ENCODE peak calls at places on chromosomes 13 and 19, in seven cellular contexts. One of them, this sample, is unnamed.

GRCh38 chr13:60727140-60727539 is 330.1 kb downstream of the TDRD3 start:
- DNase-seq in naive thymus-derived CD8-positive, alpha-beta T cell: no peak
- DNase-seq in stimulated activated CD4-positive, alpha-beta T cell treated with anti-CD3 and anti-CD28 coated beads, TNF-alpha, amount 100 ng/mL, for 4 hours: no peak
- DNase-seq in SW 1271: no peak
- DNase-seq in stimulated activated CD8-positive, alpha-beta memory T cell treated with anti-CD3 and anti-CD28 coated beads, Interleukin-4, amount 100 ng/mL, for 4 hours: no peak
- DNase-seq in fibroblast of gingiva: no peak
- DNase-seq in kidney tubule cell: no peak
- DNase-seq in this sample: no peak

GRCh38 chr19:28898279-28898678 is 314.7 kb downstream of the UQCRFS1 start:
- DNase-seq in SW 1271: no peak
- DNase-seq in naive thymus-derived CD8-positive, alpha-beta T cell: no peak
- DNase-seq in kidney tubule cell: no peak
- DNase-seq in stimulated activated CD8-positive, alpha-beta memory T cell treated with anti-CD3 and anti-CD28 coated beads, Interleukin-4, amount 100 ng/mL, for 4 hours: no peak
- DNase-seq in fibroblast of gingiva: peak
- DNase-seq in stimulated activated CD4-positive, alpha-beta T cell treated with anti-CD3 and anti-CD28 coated beads, TNF-alpha, amount 100 ng/mL, for 4 hours: no peak
- DNase-seq in this sample: no peak

GRCh38 chr19:18053571-18054219 is 33.0 kb downstream of the IL12RB1 start:
- DNase-seq in stimulated activated CD4-positive, alpha-beta T cell treated with anti-CD3 and anti-CD28 coated beads, TNF-alpha, amount 100 ng/mL, for 4 hours: no peak
- DNase-seq in kidney tubule cell: peak
- DNase-seq in stimulated activated CD8-positive, alpha-beta memory T cell treated with anti-CD3 and anti-CD28 coated beads, Interleukin-4, amount 100 ng/mL, for 4 hours: no peak
- DNase-seq in fibroblast of gingiva: peak
- DNase-seq in naive thymus-derived CD8-positive, alpha-beta T cell: no peak
- DNase-seq in SW 1271: no peak
- DNase-seq in this sample: no peak

GRCh38 chr13:101970339-101970738 is 431.5 kb downstream of the FGF14 start:
- DNase-seq in naive thymus-derived CD8-positive, alpha-beta T cell: no peak
- DNase-seq in stimulated activated CD8-positive, alpha-beta memory T cell treated with anti-CD3 and anti-CD28 coated beads, Interleukin-4, amount 100 ng/mL, for 4 hours: no peak
- DNase-seq in kidney tubule cell: no peak
- DNase-seq in fibroblast of gingiva: no peak
- DNase-seq in stimulated activated CD4-positive, alpha-beta T cell treated with anti-CD3 and anti-CD28 coated beads, TNF-alpha, amount 100 ng/mL, for 4 hours: no peak
- DNase-seq in SW 1271: no peak
- DNase-seq in this sample: no peak

GRCh38 chr13:41059466-41059865 is 1.8 kb upstream of the WBP4 start:
- DNase-seq in stimulated activated CD8-positive, alpha-beta memory T cell treated with anti-CD3 and anti-CD28 coated beads, Interleukin-4, amount 100 ng/mL, for 4 hours: no peak
- DNase-seq in naive thymus-derived CD8-positive, alpha-beta T cell: no peak
- DNase-seq in kidney tubule cell: no peak
- DNase-seq in fibroblast of gingiva: no peak
- DNase-seq in stimulated activated CD4-positive, alpha-beta T cell treated with anti-CD3 and anti-CD28 coated beads, TNF-alpha, amount 100 ng/mL, for 4 hours: no peak
- DNase-seq in SW 1271: peak
- DNase-seq in this sample: no peak

GRCh38 chr19:33394006-33394722 is 20.7 kb downstream of the CEBPG start:
- DNase-seq in fibroblast of gingiva: peak
- DNase-seq in stimulated activated CD4-positive, alpha-beta T cell treated with anti-CD3 and anti-CD28 coated beads, TNF-alpha, amount 100 ng/mL, for 4 hours: no peak
- DNase-seq in SW 1271: no peak
- DNase-seq in naive thymus-derived CD8-positive, alpha-beta T cell: no peak
- DNase-seq in kidney tubule cell: peak
- DNase-seq in stimulated activated CD8-positive, alpha-beta memory T cell treated with anti-CD3 and anti-CD28 coated beads, Interleukin-4, amount 100 ng/mL, for 4 hours: no peak
- DNase-seq in this sample: no peak

GRCh38 chr19:49502866-49503581 is 6.8 kb downstream of the RPS11 start:
- DNase-seq in SW 1271: peak
- DNase-seq in fibroblast of gingiva: peak
- DNase-seq in stimulated activated CD4-positive, alpha-beta T cell treated with anti-CD3 and anti-CD28 coated beads, TNF-alpha, amount 100 ng/mL, for 4 hours: no peak
- DNase-seq in stimulated activated CD8-positive, alpha-beta memory T cell treated with anti-CD3 and anti-CD28 coated beads, Interleukin-4, amount 100 ng/mL, for 4 hours: no peak
- DNase-seq in kidney tubule cell: peak
- DNase-seq in naive thymus-derived CD8-positive, alpha-beta T cell: no peak
- DNase-seq in this sample: no peak

GRCh38 chr13:112971288-112971643 is 2.3 kb downstream of the MCF2L start:
- DNase-seq in stimulated activated CD4-positive, alpha-beta T cell treated with anti-CD3 and anti-CD28 coated beads, TNF-alpha, amount 100 ng/mL, for 4 hours: no peak
- DNase-seq in kidney tubule cell: no peak
- DNase-seq in naive thymus-derived CD8-positive, alpha-beta T cell: no peak
- DNase-seq in fibroblast of gingiva: no peak
- DNase-seq in stimulated activated CD8-positive, alpha-beta memory T cell treated with anti-CD3 and anti-CD28 coated beads, Interleukin-4, amount 100 ng/mL, for 4 hours: no peak
- DNase-seq in SW 1271: no peak
- DNase-seq in this sample: no peak

GRCh38 chr19:50537769-50538230 is 24.1 kb upstream of the ASPDH start:
- DNase-seq in stimulated activated CD4-positive, alpha-beta T cell treated with anti-CD3 and anti-CD28 coated beads, TNF-alpha, amount 100 ng/mL, for 4 hours: no peak
- DNase-seq in kidney tubule cell: peak
- DNase-seq in naive thymus-derived CD8-positive, alpha-beta T cell: peak
- DNase-seq in fibroblast of gingiva: peak
- DNase-seq in SW 1271: peak
- DNase-seq in stimulated activated CD8-positive, alpha-beta memory T cell treated with anti-CD3 and anti-CD28 coated beads, Interleukin-4, amount 100 ng/mL, for 4 hours: peak
- DNase-seq in this sample: peak

GRCh38 chr19:16160943-16161560 is 12.3 kb downstream of the CIB3 start:
- DNase-seq in naive thymus-derived CD8-positive, alpha-beta T cell: no peak
- DNase-seq in SW 1271: peak
- DNase-seq in kidney tubule cell: peak
- DNase-seq in stimulated activated CD8-positive, alpha-beta memory T cell treated with anti-CD3 and anti-CD28 coated beads, Interleukin-4, amount 100 ng/mL, for 4 hours: no peak
- DNase-seq in fibroblast of gingiva: no peak
- DNase-seq in stimulated activated CD4-positive, alpha-beta T cell treated with anti-CD3 and anti-CD28 coated beads, TNF-alpha, amount 100 ng/mL, for 4 hours: no peak
- DNase-seq in this sample: no peak

GRCh38 chr13:51154029-51154555 is 43.0 kb upstream of the C13orf42 start:
- DNase-seq in stimulated activated CD4-positive, alpha-beta T cell treated with anti-CD3 and anti-CD28 coated beads, TNF-alpha, amount 100 ng/mL, for 4 hours: no peak
- DNase-seq in naive thymus-derived CD8-positive, alpha-beta T cell: no peak
- DNase-seq in fibroblast of gingiva: peak
- DNase-seq in stimulated activated CD8-positive, alpha-beta memory T cell treated with anti-CD3 and anti-CD28 coated beads, Interleukin-4, amount 100 ng/mL, for 4 hours: no peak
- DNase-seq in kidney tubule cell: no peak
- DNase-seq in SW 1271: no peak
- DNase-seq in this sample: peak

GRCh38 chr19:53463263-53463662 is 4.3 kb upstream of the ZNF813 start:
- DNase-seq in fibroblast of gingiva: no peak
- DNase-seq in SW 1271: no peak
- DNase-seq in stimulated activated CD4-positive, alpha-beta T cell treated with anti-CD3 and anti-CD28 coated beads, TNF-alpha, amount 100 ng/mL, for 4 hours: no peak
- DNase-seq in stimulated activated CD8-positive, alpha-beta memory T cell treated with anti-CD3 and anti-CD28 coated beads, Interleukin-4, amount 100 ng/mL, for 4 hours: no peak
- DNase-seq in naive thymus-derived CD8-positive, alpha-beta T cell: no peak
- DNase-seq in kidney tubule cell: no peak
- DNase-seq in this sample: no peak

GRCh38 chr13:52615817-52616216 is 26.4 kb upstream of the HNRNPA1L2 start:
- DNase-seq in kidney tubule cell: no peak
- DNase-seq in stimulated activated CD4-positive, alpha-beta T cell treated with anti-CD3 and anti-CD28 coated beads, TNF-alpha, amount 100 ng/mL, for 4 hours: no peak
- DNase-seq in stimulated activated CD8-positive, alpha-beta memory T cell treated with anti-CD3 and anti-CD28 coated beads, Interleukin-4, amount 100 ng/mL, for 4 hours: no peak
- DNase-seq in fibroblast of gingiva: no peak
- DNase-seq in naive thymus-derived CD8-positive, alpha-beta T cell: no peak
- DNase-seq in SW 1271: no peak
- DNase-seq in this sample: no peak

GRCh38 chr19:1223018-1223855 is 14.6 kb downstream of the CBARP start:
- DNase-seq in fibroblast of gingiva: peak
- DNase-seq in stimulated activated CD4-positive, alpha-beta T cell treated with anti-CD3 and anti-CD28 coated beads, TNF-alpha, amount 100 ng/mL, for 4 hours: no peak
- DNase-seq in stimulated activated CD8-positive, alpha-beta memory T cell treated with anti-CD3 and anti-CD28 coated beads, Interleukin-4, amount 100 ng/mL, for 4 hours: no peak
- DNase-seq in naive thymus-derived CD8-positive, alpha-beta T cell: no peak
- DNase-seq in SW 1271: peak
- DNase-seq in kidney tubule cell: peak
- DNase-seq in this sample: no peak

GRCh38 chr13:23947893-23948292 is 50.6 kb upstream of the C1QTNF9B start:
- DNase-seq in fibroblast of gingiva: no peak
- DNase-seq in stimulated activated CD8-positive, alpha-beta memory T cell treated with anti-CD3 and anti-CD28 coated beads, Interleukin-4, amount 100 ng/mL, for 4 hours: no peak
- DNase-seq in SW 1271: no peak
- DNase-seq in kidney tubule cell: no peak
- DNase-seq in naive thymus-derived CD8-positive, alpha-beta T cell: no peak
- DNase-seq in stimulated activated CD4-positive, alpha-beta T cell treated with anti-CD3 and anti-CD28 coated beads, TNF-alpha, amount 100 ng/mL, for 4 hours: no peak
- DNase-seq in this sample: no peak

GRCh38 chr13:31172535-31172934 is 10.8 kb upstream of the HSPH1 start:
- DNase-seq in fibroblast of gingiva: peak
- DNase-seq in naive thymus-derived CD8-positive, alpha-beta T cell: no peak
- DNase-seq in stimulated activated CD8-positive, alpha-beta memory T cell treated with anti-CD3 and anti-CD28 coated beads, Interleukin-4, amount 100 ng/mL, for 4 hours: no peak
- DNase-seq in stimulated activated CD4-positive, alpha-beta T cell treated with anti-CD3 and anti-CD28 coated beads, TNF-alpha, amount 100 ng/mL, for 4 hours: no peak
- DNase-seq in kidney tubule cell: peak
- DNase-seq in SW 1271: peak
- DNase-seq in this sample: no peak

GRCh38 chr13:74073231-74073630 is 61.0 kb downstream of the KLF12 start:
- DNase-seq in fibroblast of gingiva: no peak
- DNase-seq in stimulated activated CD8-positive, alpha-beta memory T cell treated with anti-CD3 and anti-CD28 coated beads, Interleukin-4, amount 100 ng/mL, for 4 hours: no peak
- DNase-seq in kidney tubule cell: no peak
- DNase-seq in naive thymus-derived CD8-positive, alpha-beta T cell: no peak
- DNase-seq in stimulated activated CD4-positive, alpha-beta T cell treated with anti-CD3 and anti-CD28 coated beads, TNF-alpha, amount 100 ng/mL, for 4 hours: no peak
- DNase-seq in SW 1271: no peak
- DNase-seq in this sample: no peak

GRCh38 chr19:34428549-34429285 is 536 bp downstream of the UBA2 start:
- DNase-seq in fibroblast of gingiva: peak
- DNase-seq in SW 1271: no peak
- DNase-seq in kidney tubule cell: peak
- DNase-seq in stimulated activated CD8-positive, alpha-beta memory T cell treated with anti-CD3 and anti-CD28 coated beads, Interleukin-4, amount 100 ng/mL, for 4 hours: no peak
- DNase-seq in stimulated activated CD4-positive, alpha-beta T cell treated with anti-CD3 and anti-CD28 coated beads, TNF-alpha, amount 100 ng/mL, for 4 hours: peak
- DNase-seq in naive thymus-derived CD8-positive, alpha-beta T cell: peak
- DNase-seq in this sample: no peak

GRCh38 chr19:15291089-15291488 is 41.2 kb downstream of the BRD4 start:
- DNase-seq in stimulated activated CD4-positive, alpha-beta T cell treated with anti-CD3 and anti-CD28 coated beads, TNF-alpha, amount 100 ng/mL, for 4 hours: no peak
- DNase-seq in SW 1271: no peak
- DNase-seq in kidney tubule cell: peak
- DNase-seq in naive thymus-derived CD8-positive, alpha-beta T cell: no peak
- DNase-seq in stimulated activated CD8-positive, alpha-beta memory T cell treated with anti-CD3 and anti-CD28 coated beads, Interleukin-4, amount 100 ng/mL, for 4 hours: no peak
- DNase-seq in fibroblast of gingiva: no peak
- DNase-seq in this sample: no peak

GRCh38 chr19:15432018-15432494 is 13.3 kb upstream of the AKAP8L start:
- DNase-seq in SW 1271: no peak
- DNase-seq in stimulated activated CD8-positive, alpha-beta memory T cell treated with anti-CD3 and anti-CD28 coated beads, Interleukin-4, amount 100 ng/mL, for 4 hours: no peak
- DNase-seq in fibroblast of gingiva: no peak
- DNase-seq in kidney tubule cell: no peak
- DNase-seq in naive thymus-derived CD8-positive, alpha-beta T cell: no peak
- DNase-seq in stimulated activated CD4-positive, alpha-beta T cell treated with anti-CD3 and anti-CD28 coated beads, TNF-alpha, amount 100 ng/mL, for 4 hours: no peak
- DNase-seq in this sample: no peak

GRCh38 chr13:32007494-32007893 is 24.1 kb upstream of the FRY start:
- DNase-seq in fibroblast of gingiva: no peak
- DNase-seq in SW 1271: no peak
- DNase-seq in stimulated activated CD8-positive, alpha-beta memory T cell treated with anti-CD3 and anti-CD28 coated beads, Interleukin-4, amount 100 ng/mL, for 4 hours: no peak
- DNase-seq in naive thymus-derived CD8-positive, alpha-beta T cell: no peak
- DNase-seq in kidney tubule cell: peak
- DNase-seq in stimulated activated CD4-positive, alpha-beta T cell treated with anti-CD3 and anti-CD28 coated beads, TNF-alpha, amount 100 ng/mL, for 4 hours: no peak
- DNase-seq in this sample: no peak

GRCh38 chr19:5542665-5543064 is 25.1 kb downstream of the TINCR start:
- DNase-seq in stimulated activated CD4-positive, alpha-beta T cell treated with anti-CD3 and anti-CD28 coated beads, TNF-alpha, amount 100 ng/mL, for 4 hours: no peak
- DNase-seq in stimulated activated CD8-positive, alpha-beta memory T cell treated with anti-CD3 and anti-CD28 coated beads, Interleukin-4, amount 100 ng/mL, for 4 hours: no peak
- DNase-seq in kidney tubule cell: no peak
- DNase-seq in naive thymus-derived CD8-positive, alpha-beta T cell: no peak
- DNase-seq in SW 1271: no peak
- DNase-seq in fibroblast of gingiva: no peak
- DNase-seq in this sample: no peak

GRCh38 chr19:13012690-13013608 is 17.7 kb downstream of the NFIX start:
- DNase-seq in stimulated activated CD4-positive, alpha-beta T cell treated with anti-CD3 and anti-CD28 coated beads, TNF-alpha, amount 100 ng/mL, for 4 hours: no peak
- DNase-seq in SW 1271: no peak
- DNase-seq in kidney tubule cell: peak
- DNase-seq in fibroblast of gingiva: peak
- DNase-seq in stimulated activated CD8-positive, alpha-beta memory T cell treated with anti-CD3 and anti-CD28 coated beads, Interleukin-4, amount 100 ng/mL, for 4 hours: no peak
- DNase-seq in naive thymus-derived CD8-positive, alpha-beta T cell: no peak
- DNase-seq in this sample: no peak

GRCh38 chr19:2213799-2214198 is 22.3 kb downstream of the PLEKHJ1 start:
- DNase-seq in naive thymus-derived CD8-positive, alpha-beta T cell: no peak
- DNase-seq in stimulated activated CD8-positive, alpha-beta memory T cell treated with anti-CD3 and anti-CD28 coated beads, Interleukin-4, amount 100 ng/mL, for 4 hours: no peak
- DNase-seq in kidney tubule cell: no peak
- DNase-seq in fibroblast of gingiva: no peak
- DNase-seq in SW 1271: no peak
- DNase-seq in stimulated activated CD4-positive, alpha-beta T cell treated with anti-CD3 and anti-CD28 coated beads, TNF-alpha, amount 100 ng/mL, for 4 hours: no peak
- DNase-seq in this sample: no peak

GRCh38 chr19:10305139-10305806 is 4.3 kb downstream of the ZGLP1 start:
- DNase-seq in stimulated activated CD8-positive, alpha-beta memory T cell treated with anti-CD3 and anti-CD28 coated beads, Interleukin-4, amount 100 ng/mL, for 4 hours: no peak
- DNase-seq in naive thymus-derived CD8-positive, alpha-beta T cell: no peak
- DNase-seq in kidney tubule cell: no peak
- DNase-seq in SW 1271: no peak
- DNase-seq in stimulated activated CD4-positive, alpha-beta T cell treated with anti-CD3 and anti-CD28 coated beads, TNF-alpha, amount 100 ng/mL, for 4 hours: no peak
- DNase-seq in fibroblast of gingiva: no peak
- DNase-seq in this sample: no peak

GRCh38 chr19:38385804-38386257 is 2.0 kb downstream of the GGN start:
- DNase-seq in naive thymus-derived CD8-positive, alpha-beta T cell: no peak
- DNase-seq in fibroblast of gingiva: no peak
- DNase-seq in SW 1271: no peak
- DNase-seq in kidney tubule cell: no peak
- DNase-seq in stimulated activated CD8-positive, alpha-beta memory T cell treated with anti-CD3 and anti-CD28 coated beads, Interleukin-4, amount 100 ng/mL, for 4 hours: no peak
- DNase-seq in stimulated activated CD4-positive, alpha-beta T cell treated with anti-CD3 and anti-CD28 coated beads, TNF-alpha, amount 100 ng/mL, for 4 hours: no peak
- DNase-seq in this sample: no peak

GRCh38 chr19:2503521-2504109 is 27.7 kb downstream of the GADD45B start:
- DNase-seq in kidney tubule cell: peak
- DNase-seq in SW 1271: no peak
- DNase-seq in fibroblast of gingiva: peak
- DNase-seq in naive thymus-derived CD8-positive, alpha-beta T cell: peak
- DNase-seq in stimulated activated CD8-positive, alpha-beta memory T cell treated with anti-CD3 and anti-CD28 coated beads, Interleukin-4, amount 100 ng/mL, for 4 hours: peak
- DNase-seq in stimulated activated CD4-positive, alpha-beta T cell treated with anti-CD3 and anti-CD28 coated beads, TNF-alpha, amount 100 ng/mL, for 4 hours: peak
- DNase-seq in this sample: no peak

GRCh38 chr19:19461306-19461670 is 54.1 kb downstream of the TSSK6 start:
- DNase-seq in kidney tubule cell: no peak
- DNase-seq in fibroblast of gingiva: no peak
- DNase-seq in stimulated activated CD4-positive, alpha-beta T cell treated with anti-CD3 and anti-CD28 coated beads, TNF-alpha, amount 100 ng/mL, for 4 hours: no peak
- DNase-seq in SW 1271: no peak
- DNase-seq in stimulated activated CD8-positive, alpha-beta memory T cell treated with anti-CD3 and anti-CD28 coated beads, Interleukin-4, amount 100 ng/mL, for 4 hours: no peak
- DNase-seq in naive thymus-derived CD8-positive, alpha-beta T cell: no peak
- DNase-seq in this sample: no peak

GRCh38 chr19:50646074-50646807 is 3.0 kb upstream of the C19orf81 start:
- DNase-seq in stimulated activated CD4-positive, alpha-beta T cell treated with anti-CD3 and anti-CD28 coated beads, TNF-alpha, amount 100 ng/mL, for 4 hours: no peak
- DNase-seq in naive thymus-derived CD8-positive, alpha-beta T cell: no peak
- DNase-seq in kidney tubule cell: peak
- DNase-seq in SW 1271: peak
- DNase-seq in fibroblast of gingiva: no peak
- DNase-seq in stimulated activated CD8-positive, alpha-beta memory T cell treated with anti-CD3 and anti-CD28 coated beads, Interleukin-4, amount 100 ng/mL, for 4 hours: no peak
- DNase-seq in this sample: no peak

GRCh38 chr13:38530492-38530891 is 156.4 kb upstream of the FREM2 start:
- DNase-seq in kidney tubule cell: peak
- DNase-seq in fibroblast of gingiva: peak
- DNase-seq in naive thymus-derived CD8-positive, alpha-beta T cell: no peak
- DNase-seq in stimulated activated CD8-positive, alpha-beta memory T cell treated with anti-CD3 and anti-CD28 coated beads, Interleukin-4, amount 100 ng/mL, for 4 hours: no peak
- DNase-seq in SW 1271: peak
- DNase-seq in stimulated activated CD4-positive, alpha-beta T cell treated with anti-CD3 and anti-CD28 coated beads, TNF-alpha, amount 100 ng/mL, for 4 hours: no peak
- DNase-seq in this sample: no peak

GRCh38 chr19:40256511-40256910 is 28.6 kb downstream of the AKT2 start:
- DNase-seq in kidney tubule cell: no peak
- DNase-seq in stimulated activated CD4-positive, alpha-beta T cell treated with anti-CD3 and anti-CD28 coated beads, TNF-alpha, amount 100 ng/mL, for 4 hours: no peak
- DNase-seq in SW 1271: no peak
- DNase-seq in fibroblast of gingiva: no peak
- DNase-seq in stimulated activated CD8-positive, alpha-beta memory T cell treated with anti-CD3 and anti-CD28 coated beads, Interleukin-4, amount 100 ng/mL, for 4 hours: no peak
- DNase-seq in naive thymus-derived CD8-positive, alpha-beta T cell: no peak
- DNase-seq in this sample: no peak

GRCh38 chr19:46760363-46760762 is 14.1 kb upstream of the STRN4 start:
- DNase-seq in naive thymus-derived CD8-positive, alpha-beta T cell: no peak
- DNase-seq in SW 1271: no peak
- DNase-seq in stimulated activated CD4-positive, alpha-beta T cell treated with anti-CD3 and anti-CD28 coated beads, TNF-alpha, amount 100 ng/mL, for 4 hours: no peak
- DNase-seq in stimulated activated CD8-positive, alpha-beta memory T cell treated with anti-CD3 and anti-CD28 coated beads, Interleukin-4, amount 100 ng/mL, for 4 hours: no peak
- DNase-seq in fibroblast of gingiva: no peak
- DNase-seq in kidney tubule cell: no peak
- DNase-seq in this sample: no peak

GRCh38 chr13:47277774-47278173 is 380.9 kb upstream of the HTR2A start:
- DNase-seq in naive thymus-derived CD8-positive, alpha-beta T cell: no peak
- DNase-seq in SW 1271: no peak
- DNase-seq in stimulated activated CD8-positive, alpha-beta memory T cell treated with anti-CD3 and anti-CD28 coated beads, Interleukin-4, amount 100 ng/mL, for 4 hours: no peak
- DNase-seq in fibroblast of gingiva: no peak
- DNase-seq in kidney tubule cell: peak
- DNase-seq in stimulated activated CD4-positive, alpha-beta T cell treated with anti-CD3 and anti-CD28 coated beads, TNF-alpha, amount 100 ng/mL, for 4 hours: no peak
- DNase-seq in this sample: no peak

GRCh38 chr13:86051134-86052103 is 252.2 kb upstream of the SLITRK6 start:
- DNase-seq in naive thymus-derived CD8-positive, alpha-beta T cell: no peak
- DNase-seq in kidney tubule cell: peak
- DNase-seq in SW 1271: no peak
- DNase-seq in stimulated activated CD8-positive, alpha-beta memory T cell treated with anti-CD3 and anti-CD28 coated beads, Interleukin-4, amount 100 ng/mL, for 4 hours: no peak
- DNase-seq in stimulated activated CD4-positive, alpha-beta T cell treated with anti-CD3 and anti-CD28 coated beads, TNF-alpha, amount 100 ng/mL, for 4 hours: no peak
- DNase-seq in fibroblast of gingiva: no peak
- DNase-seq in this sample: no peak

GRCh38 chr13:71644579-71644978 is 222.4 kb downstream of the DACH1 start:
- DNase-seq in stimulated activated CD8-positive, alpha-beta memory T cell treated with anti-CD3 and anti-CD28 coated beads, Interleukin-4, amount 100 ng/mL, for 4 hours: no peak
- DNase-seq in stimulated activated CD4-positive, alpha-beta T cell treated with anti-CD3 and anti-CD28 coated beads, TNF-alpha, amount 100 ng/mL, for 4 hours: no peak
- DNase-seq in kidney tubule cell: no peak
- DNase-seq in naive thymus-derived CD8-positive, alpha-beta T cell: no peak
- DNase-seq in SW 1271: no peak
- DNase-seq in fibroblast of gingiva: no peak
- DNase-seq in this sample: no peak

GRCh38 chr19:1929051-1929742 is 11.8 kb upstream of the CSNK1G2 start:
- DNase-seq in fibroblast of gingiva: peak
- DNase-seq in SW 1271: peak
- DNase-seq in naive thymus-derived CD8-positive, alpha-beta T cell: peak
- DNase-seq in stimulated activated CD8-positive, alpha-beta memory T cell treated with anti-CD3 and anti-CD28 coated beads, Interleukin-4, amount 100 ng/mL, for 4 hours: peak
- DNase-seq in stimulated activated CD4-positive, alpha-beta T cell treated with anti-CD3 and anti-CD28 coated beads, TNF-alpha, amount 100 ng/mL, for 4 hours: peak
- DNase-seq in kidney tubule cell: peak
- DNase-seq in this sample: no peak

GRCh38 chr19:16367269-16367683 is 42.6 kb downstream of the KLF2 start:
- DNase-seq in fibroblast of gingiva: no peak
- DNase-seq in stimulated activated CD8-positive, alpha-beta memory T cell treated with anti-CD3 and anti-CD28 coated beads, Interleukin-4, amount 100 ng/mL, for 4 hours: no peak
- DNase-seq in stimulated activated CD4-positive, alpha-beta T cell treated with anti-CD3 and anti-CD28 coated beads, TNF-alpha, amount 100 ng/mL, for 4 hours: no peak
- DNase-seq in SW 1271: no peak
- DNase-seq in naive thymus-derived CD8-positive, alpha-beta T cell: peak
- DNase-seq in kidney tubule cell: no peak
- DNase-seq in this sample: no peak